ENCODE peak calls at places on chromosomes 6 and 20, in four cellular contexts. I is HepG2, Y is GM12878, T is K562. M is an unnamed sample.
A peak's percentile ranks its signal among the peaks of the same experiment; 100 is the strongest.

GRCh38 chr6:169632841-169633240 is 69.0 kb downstream of the WDR27 start:
- DNase-seq in I (no peak), Y (no peak), T (no peak), M (no peak)

GRCh38 chr6:168851460-168852103 is 402.1 kb downstream of the THBS2 start:
- DNase-seq in Y (no peak), I (no peak), T (no peak), M (no peak)

GRCh38 chr20:44959082-44959895 is 908 bp downstream of the TOMM34 start:
- DNase-seq in T (peak; percentile 72), I (peak; percentile 65), Y (no peak), M (no peak)

GRCh38 chr20:50188287-50188688 is 2.3 kb upstream of the CEBPB start:
- DNase-seq in I (no peak), Y (no peak), T (no peak), M (no peak)

GRCh38 chr6:132456700-132457143 is 55.4 kb upstream of the MOXD1 start:
- DNase-seq in I (no peak), Y (peak; percentile 90), T (no peak), M (no peak)

GRCh38 chr6:106792536-106793236 is 163.3 kb downstream of the QRSL1 start:
- DNase-seq in I (peak; percentile 44), Y (no peak), T (no peak), M (no peak)

GRCh38 chr6:34969662-34970265 is 80.7 kb downstream of the ANKS1A start:
- DNase-seq in Y (no peak), I (no peak), T (peak; percentile 77), M (no peak)

GRCh38 chr6:132960720-132961119 is 146.4 kb downstream of the RPS12 start:
- DNase-seq in Y (no peak), T (no peak), I (no peak), M (no peak)

GRCh38 chr6:147821266-147821665 is 312.8 kb downstream of the SAMD5 start:
- DNase-seq in T (no peak), Y (no peak), I (no peak), M (no peak)

GRCh38 chr20:50244352-50245149 is 53.9 kb downstream of the CEBPB start:
- DNase-seq in I (no peak), T (no peak), Y (no peak), M (no peak)

GRCh38 chr20:4069741-4070140 is 54.4 kb upstream of the RNF24 start:
- DNase-seq in Y (no peak), I (no peak), T (no peak), M (no peak)

GRCh38 chr6:104281370-104281769 is 578.3 kb downstream of the HACE1 start:
- DNase-seq in I (no peak), Y (no peak), T (no peak), M (peak; percentile 19)

GRCh38 chr6:103893082-103893481 is 966.6 kb downstream of the HACE1 start:
- DNase-seq in I (no peak), T (no peak), Y (no peak), M (no peak)

GRCh38 chr6:55492259-55492658 is 86.7 kb downstream of the HMGCLL1 start:
- DNase-seq in Y (no peak), I (no peak), T (no peak), M (no peak)

GRCh38 chr6:135233676-135234491 is 52.8 kb downstream of the MYB start:
- DNase-seq in T (no peak), Y (no peak), I (no peak), M (no peak)

GRCh38 chr20:19886666-19887288 is 128.7 kb downstream of the RIN2 start:
- DNase-seq in I (no peak), T (no peak), Y (no peak), M (no peak)

GRCh38 chr20:1943267-1944002 is 48.2 kb downstream of the SIRPA start:
- DNase-seq in Y (no peak), T (no peak), I (peak; percentile 55), M (no peak)

GRCh38 chr6:134074151-134074712 is 21.8 kb upstream of the SLC2A12 start:
- DNase-seq in I (peak; percentile 9), Y (no peak), T (no peak), M (peak; percentile 75)

GRCh38 chr6:54019860-54020259 is 91.4 kb upstream of the MLIP start:
- DNase-seq in T (no peak), I (no peak), Y (no peak), M (no peak)

GRCh38 chr6:47669684-47670515 is 28.5 kb upstream of the ADGRF4 start:
- DNase-seq in I (no peak), Y (no peak), T (no peak), M (peak; percentile 29)

GRCh38 chr6:162124710-162125435 is 602.7 kb downstream of the PRKN start:
- DNase-seq in Y (no peak), T (no peak), I (no peak), M (no peak)

GRCh38 chr6:44001318-44001868 is 125.9 kb downstream of the MRPL14 start:
- DNase-seq in T (peak; percentile 79), I (peak; percentile 52), Y (peak; percentile 72), M (peak; percentile 73)

GRCh38 chr20:17796096-17796563 is 96.4 kb downstream of the BANF2 start:
- DNase-seq in I (peak; percentile 82), T (no peak), Y (no peak), M (no peak)

GRCh38 chr6:95142101-95142500 is 435.2 kb upstream of the MANEA start:
- DNase-seq in I (no peak), Y (no peak), T (no peak), M (no peak)

GRCh38 chr20:6877633-6878032 is 110.1 kb downstream of the BMP2 start:
- DNase-seq in Y (no peak), T (no peak), I (no peak), M (no peak)

GRCh38 chr6:107822154-107823046 is 1.7 kb downstream of the SCML4 start:
- DNase-seq in Y (peak; percentile 21), T (no peak), I (no peak), M (no peak)

GRCh38 chr6:9834233-9834632 is 580.6 kb downstream of the TFAP2A start:
- DNase-seq in I (no peak), T (no peak), Y (no peak), M (no peak)

GRCh38 chr6:107600936-107601335 is 111.0 kb downstream of the SOBP start:
- DNase-seq in T (no peak), I (peak; percentile 18), Y (no peak), M (peak; percentile 58)

GRCh38 chr20:19583532-19584175 is 174.4 kb upstream of the RIN2 start:
- DNase-seq in T (peak; percentile 56), I (peak; percentile 51), Y (no peak), M (peak; percentile 93)

DNA sequence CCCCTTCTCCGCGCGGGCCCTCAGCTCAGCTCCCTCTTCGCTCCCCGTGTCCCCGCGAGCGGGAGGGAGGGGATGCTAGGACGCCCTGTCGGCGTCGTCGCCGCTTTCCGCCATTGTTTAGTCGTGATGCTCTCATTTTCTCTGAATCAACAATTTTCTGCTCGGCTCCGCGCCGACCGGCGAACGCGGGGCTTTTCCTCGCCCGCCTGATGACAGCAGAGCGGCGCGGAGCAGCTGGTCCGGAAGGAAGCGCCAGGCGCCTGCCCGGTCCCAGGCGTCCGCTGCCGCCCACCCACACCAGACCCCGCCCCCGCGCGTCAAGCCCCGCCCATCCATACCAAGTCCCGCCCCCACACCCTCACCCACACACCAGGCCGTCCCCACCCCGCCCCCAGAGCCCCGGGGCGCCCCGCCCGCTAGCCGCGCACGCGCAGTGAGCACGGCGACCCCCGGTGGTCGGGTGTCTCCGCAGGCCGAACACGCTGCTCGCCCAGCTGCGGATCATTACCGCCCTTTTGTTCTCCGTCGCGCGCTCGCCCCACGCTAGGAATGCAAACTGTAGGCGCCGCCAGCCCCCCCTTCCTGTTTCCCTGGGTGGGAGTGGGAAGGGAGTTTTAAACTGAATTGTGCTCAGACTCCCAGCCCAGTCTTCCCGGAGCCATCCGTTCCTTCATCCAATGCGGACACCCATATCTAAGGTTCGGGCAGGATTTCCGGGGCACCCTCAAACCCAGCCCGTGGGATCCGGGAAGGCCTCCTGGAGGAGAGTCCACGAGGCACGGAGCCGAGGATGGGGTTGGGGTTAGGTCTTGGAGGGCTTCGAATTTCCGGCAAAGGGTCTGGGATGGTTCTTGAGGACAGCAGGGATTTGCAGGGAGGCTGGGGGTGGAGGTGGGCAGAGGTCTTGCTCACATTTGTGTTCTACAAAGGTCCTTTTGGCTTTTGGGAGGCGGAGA is 49.8 kb upstream of the SLC32A1 start:
- DNase-seq in Y (no peak), T (peak; percentile 88), I (no peak), M (peak; percentile 83)
- TF ChIP-seq CBFB in Y (no peak), T (no peak), I (no peak), M (no peak)

GRCh38 chr20:42380287-42380686 is 762.1 kb upstream of the CHD6 start:
- DNase-seq in T (no peak), Y (no peak), I (no peak), M (no peak)
- TF ChIP-seq CBFB in T (no peak), Y (no peak), I (no peak), M (no peak)

GRCh38 chr6:167122827-167123657 is at the start of gene CCR6:
- DNase-seq in I (peak; percentile 94), T (no peak), Y (no peak), M (no peak)

GRCh38 chr6:167124753-167125152 is 1.9 kb downstream of the CCR6 start:
- DNase-seq in Y (no peak), I (no peak), T (no peak), M (no peak)

GRCh38 chr6:167127785-167128531 is 5.1 kb downstream of the CCR6 start:
- DNase-seq in I (no peak), T (no peak), Y (no peak), M (no peak)

GRCh38 chr6:167125405-167125804 is 2.5 kb downstream of the CCR6 start:
- DNase-seq in T (no peak), I (no peak), Y (no peak), M (no peak)

DNA sequence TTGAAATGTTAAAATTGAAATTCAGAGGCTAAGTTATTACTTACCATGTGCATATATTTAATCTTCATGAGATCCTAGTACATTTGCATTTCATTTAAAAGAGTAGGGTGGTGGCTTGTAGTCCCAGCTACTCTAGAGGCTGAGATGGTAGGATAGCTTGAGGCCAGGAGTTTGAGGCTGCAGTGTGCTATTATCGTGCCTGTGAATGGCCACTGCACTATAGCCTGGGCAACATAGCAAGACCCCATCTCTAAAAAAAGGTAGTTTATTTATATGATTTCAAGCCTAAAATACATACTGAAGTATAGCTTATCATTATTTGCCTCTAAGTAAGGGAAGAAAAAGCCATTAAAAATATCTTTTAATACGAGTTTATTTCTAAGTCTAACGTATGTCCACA is 3.1 kb downstream of the CCR6 start:
- DNase-seq in Y (no peak), I (no peak), T (no peak), M (no peak)
- TF ChIP-seq CBFB in Y (no peak), I (no peak), T (no peak), M (no peak)

GRCh38 chr20:56324806-56325205 is 34.0 kb upstream of the FAM210B start:
- DNase-seq in T (no peak), I (no peak), Y (no peak), M (no peak)
- TF ChIP-seq CBFB in T (no peak), I (no peak), Y (no peak), M (no peak)

DNA sequence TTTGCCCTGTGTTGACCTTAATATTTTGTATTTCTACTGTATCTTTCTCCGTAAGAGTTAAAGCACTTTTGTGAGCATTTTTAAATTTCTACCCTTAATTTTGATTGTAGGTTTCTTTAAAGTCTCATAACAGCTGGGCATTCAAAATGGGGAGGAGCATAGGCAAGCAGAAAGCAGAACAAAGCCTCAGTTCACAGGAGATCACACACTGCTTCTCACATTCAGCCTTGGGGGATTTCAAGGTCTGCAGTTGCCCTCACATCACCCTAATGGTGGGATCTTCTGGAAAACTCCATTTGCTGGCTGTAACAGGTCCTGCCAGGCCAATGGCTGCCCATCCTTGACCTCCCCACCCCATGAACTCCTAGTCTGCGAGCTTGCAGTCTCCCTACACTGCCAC is 292.9 kb downstream of the PHACTR1 start:
- DNase-seq in Y (no peak), T (no peak), I (no peak), M (no peak)
- TF ChIP-seq CBFB in Y (no peak), T (no peak), I (no peak), M (no peak)

M was measured in WTC11.